ENCODE peak calls at places on chromosomes 6 and 20, in eight cellular contexts. O is A549, E is right lobe of liver, W is upper lobe of left lung, X is HepG2, U is HCT116, V is uterus, H is breast epithelium. Y is an unnamed sample.

GRCh38 chr20:5569021-5569420 is 181.2 kb upstream of the SHLD1 start:
- DNase-seq in O (peak), E (no peak), W (no peak), X (peak), U (peak), V (no peak), H (no peak), Y (peak)

GRCh38 chr6:3671382-3671781 is 80.1 kb downstream of the PXDC1 start:
- DNase-seq in O (no peak), E (no peak), W (no peak), X (no peak), U (no peak), V (no peak), H (no peak), Y (no peak)

GRCh38 chr6:11193434-11193833 is 39.0 kb downstream of the NEDD9 start:
- DNase-seq in O (no peak), E (no peak), W (no peak), X (no peak), U (no peak), V (no peak), H (no peak), Y (no peak)

GRCh38 chr6:105648276-105648675 is 245.4 kb upstream of the PREP start:
- DNase-seq in O (no peak), E (no peak), W (no peak), X (no peak), U (no peak), V (no peak), H (no peak), Y (no peak)

GRCh38 chr6:148146717-148147116 is 195.9 kb upstream of the SASH1 start:
- DNase-seq in O (no peak), E (no peak), W (no peak), X (no peak), U (peak), V (no peak), H (no peak), Y (no peak)

GRCh38 chr20:48605364-48606116 is 222.3 kb downstream of the PREX1 start:
- DNase-seq in O (no peak), E (peak), W (no peak), X (no peak), U (no peak), V (no peak), H (no peak), Y (no peak)

GRCh38 chr6:150720774-150721233 is 121.1 kb downstream of the PLEKHG1 start:
- DNase-seq in O (no peak), E (no peak), W (no peak), X (no peak), U (peak), V (no peak), H (no peak), Y (no peak)

GRCh38 chr6:113352029-113352801 is 504.9 kb upstream of the MARCKS start:
- DNase-seq in O (peak), E (no peak), W (no peak), X (peak), U (peak), V (no peak), H (no peak), Y (no peak)

GRCh38 chr20:48685300-48685699 is 142.5 kb downstream of the PREX1 start:
- DNase-seq in O (no peak), E (peak), W (no peak), X (no peak), U (no peak), V (no peak), H (no peak), Y (no peak)

GRCh38 chr20:48008850-48009535 is 223.7 kb upstream of the SULF2 start:
- DNase-seq in O (no peak), E (no peak), W (no peak), X (no peak), U (no peak), V (no peak), H (no peak), Y (no peak)

GRCh38 chr20:48682529-48683385 is 145.0 kb downstream of the PREX1 start:
- DNase-seq in O (no peak), E (peak), W (peak), X (peak), U (no peak), V (peak), H (peak), Y (peak)

GRCh38 chr6:152110878-152111820 is 303.7 kb downstream of the ESR1 start:
- DNase-seq in O (no peak), E (peak), W (no peak), X (no peak), U (no peak), V (peak), H (no peak), Y (no peak)

GRCh38 chr6:22221211-22221610 is 75.6 kb downstream of the PRL start:
- DNase-seq in O (no peak), E (no peak), W (no peak), X (no peak), U (no peak), V (no peak), H (no peak), Y (no peak)

GRCh38 chr20:53738039-53738944 is 144.7 kb upstream of the ZNF217 start:
- DNase-seq in O (peak), E (peak), W (peak), X (peak), U (no peak), V (peak), H (peak), Y (peak)

GRCh38 chr6:157386454-157386853 is 5.5 kb downstream of the ZDHHC14 start:
- DNase-seq in O (no peak), E (no peak), W (no peak), X (no peak), U (no peak), V (no peak), H (no peak), Y (peak)

GRCh38 chr6:55511124-55511820 is 67.7 kb downstream of the HMGCLL1 start:
- DNase-seq in O (no peak), E (no peak), W (no peak), X (no peak), U (no peak), V (no peak), H (no peak), Y (no peak)

GRCh38 chr6:73460044-73460443 is 1.5 kb upstream of the MTO1 start:
- DNase-seq in O (no peak), E (no peak), W (no peak), X (no peak), U (no peak), V (no peak), H (no peak), Y (peak)

GRCh38 chr6:73455865-73456629 is 4.0 kb upstream of the CGAS start:
- DNase-seq in O (peak), E (no peak), W (no peak), X (peak), U (no peak), V (no peak), H (no peak), Y (peak)

DNA sequence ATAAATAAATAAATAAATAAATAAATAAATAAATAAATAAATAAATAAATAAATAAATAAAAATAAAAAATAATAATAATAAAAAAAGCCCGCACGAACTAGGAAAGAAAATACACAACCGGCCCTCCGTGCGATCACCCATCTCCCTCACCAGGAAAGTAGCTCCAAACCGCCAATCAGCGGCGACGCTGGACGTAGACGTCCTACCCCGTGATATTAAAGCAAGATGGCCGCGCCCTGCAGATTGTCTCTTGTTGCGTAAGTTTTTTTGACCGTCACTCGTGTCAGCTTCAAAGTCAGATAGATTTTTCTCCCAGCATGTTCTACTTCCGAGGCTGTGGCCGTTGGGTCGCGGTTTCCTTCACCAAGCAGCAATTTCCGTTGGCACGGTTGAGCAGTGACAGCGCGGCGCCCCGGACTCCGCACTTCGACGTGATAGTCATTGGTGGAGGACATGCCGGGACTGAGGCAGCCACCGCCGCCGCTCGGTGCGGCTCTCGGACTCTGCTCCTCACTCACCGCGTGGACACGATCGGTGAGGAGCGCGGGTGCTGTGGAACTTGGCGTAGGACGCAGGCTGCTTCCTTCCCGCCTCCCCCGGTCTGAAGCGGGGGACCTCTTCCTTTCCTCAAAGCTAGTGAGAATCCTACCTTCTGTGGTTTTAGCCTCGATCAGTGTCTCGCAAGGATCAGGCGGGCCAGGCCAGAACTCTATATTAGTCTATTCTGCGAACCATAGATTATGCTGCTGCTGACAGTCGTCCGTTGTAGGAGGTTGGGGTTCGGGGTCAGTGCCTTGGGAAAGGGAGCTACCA is at the start of gene MTO1:
- DNase-seq in O (peak), E (peak), W (peak), X (peak), U (peak), V (peak), H (peak), Y (peak)
- TF ChIP-seq POLR2A in O (peak), E (peak), W (peak), X (peak), U (peak), V (peak), H (peak), Y (peak)

GRCh38 chr6:31270788-31271640 is 878 bp downstream of the HLA-C start:
- DNase-seq in O (peak), E (peak), W (peak), X (no peak), U (no peak), V (peak), H (no peak), Y (peak)

GRCh38 chr6:31272856-31273626 is 1.1 kb upstream of the HLA-C start:
- DNase-seq in O (no peak), E (no peak), W (peak), X (no peak), U (no peak), V (no peak), H (no peak), Y (no peak)

GRCh38 chr6:31272431-31272830 is 539 bp upstream of the HLA-C start:
- DNase-seq in O (no peak), E (no peak), W (peak), X (no peak), U (no peak), V (no peak), H (no peak), Y (no peak)

GRCh38 chr6:31267504-31268371 is 4.2 kb downstream of the HLA-C start:
- DNase-seq in O (no peak), E (no peak), W (no peak), X (no peak), U (no peak), V (no peak), H (no peak), Y (no peak)

DNA sequence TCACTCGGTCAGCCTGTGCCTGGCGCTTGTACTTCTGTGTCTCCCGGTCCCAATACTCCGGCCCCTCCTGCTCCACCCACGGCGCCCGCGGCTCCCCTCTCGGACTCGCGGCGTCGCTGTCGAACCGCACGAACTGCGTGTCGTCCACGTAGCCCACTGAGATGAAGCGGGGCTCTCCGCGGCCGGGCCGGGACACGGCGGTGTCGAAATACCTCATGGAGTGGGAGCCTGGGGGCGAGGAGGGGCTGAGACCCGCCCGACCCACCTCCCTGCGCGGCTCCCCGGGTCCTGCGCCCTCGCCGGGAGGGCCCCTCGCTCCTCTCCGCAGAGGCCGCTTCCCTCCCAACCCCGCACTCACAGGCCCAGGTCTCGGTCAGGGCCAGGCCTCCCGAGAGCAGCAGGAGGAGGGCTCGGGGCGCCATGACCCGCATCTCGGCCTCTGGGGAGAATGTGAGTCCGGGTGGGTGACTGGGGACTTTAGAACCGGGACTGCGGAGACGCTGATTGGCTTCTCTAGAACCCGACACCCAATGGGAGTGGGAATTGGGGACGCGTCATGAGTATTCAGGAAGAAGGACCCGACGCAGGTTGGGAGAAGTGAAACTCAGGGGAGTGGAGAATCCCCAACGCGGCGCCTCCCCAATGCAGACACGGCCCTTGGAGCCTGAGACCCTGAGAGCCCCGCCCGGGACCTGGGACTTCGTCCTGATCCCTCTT is at the start of gene HLA-C:
- DNase-seq in O (peak), E (peak), W (peak), X (peak), U (peak), V (peak), H (peak), Y (peak)
- TF ChIP-seq POLR2A in O (no peak), E (peak), W (peak), X (peak), U (peak), V (peak), H (peak), Y (peak)

GRCh38 chr6:43865947-43866346 is 95.9 kb downstream of the VEGFA start:
- DNase-seq in O (no peak), E (no peak), W (no peak), X (no peak), U (no peak), V (peak), H (no peak), Y (no peak)
- TF ChIP-seq POLR2A in O (no peak), E (no peak), W (no peak), X (no peak), U (no peak), V (no peak), H (no peak), Y (no peak)

GRCh38 chr6:108966855-108967755 is 118.9 kb downstream of the ARMC2 start:
- DNase-seq in O (no peak), E (no peak), W (peak), X (peak), U (peak), V (no peak), H (peak), Y (no peak)
- TF ChIP-seq POLR2A in O (no peak), E (no peak), W (peak), X (no peak), U (no peak), V (no peak), H (no peak), Y (no peak)

GRCh38 chr20:25588491-25588890 is 3.2 kb upstream of the NINL start:
- DNase-seq in O (no peak), E (no peak), W (no peak), X (no peak), U (no peak), V (no peak), H (no peak), Y (no peak)
- TF ChIP-seq POLR2A in O (no peak), E (no peak), W (no peak), X (no peak), U (no peak), V (no peak), H (no peak), Y (no peak)

GRCh38 chr6:13273202-13273930 is 55.0 kb downstream of the TBC1D7 start:
- DNase-seq in O (no peak), E (no peak), W (no peak), X (no peak), U (no peak), V (no peak), H (no peak), Y (peak)

GRCh38 chr6:13274707-13275434 is 53.5 kb downstream of the TBC1D7 start:
- DNase-seq in O (no peak), E (no peak), W (no peak), X (no peak), U (no peak), V (no peak), H (no peak), Y (no peak)

GRCh38 chr6:13272131-13273046 is 55.9 kb downstream of the TBC1D7 start:
- DNase-seq in O (no peak), E (peak), W (peak), X (no peak), U (no peak), V (no peak), H (peak), Y (peak)

GRCh38 chr6:13275435-13275989 is 52.8 kb downstream of the TBC1D7 start:
- DNase-seq in O (no peak), E (no peak), W (no peak), X (no peak), U (no peak), V (no peak), H (no peak), Y (no peak)

GRCh38 chr6:13273931-13274706 is 54.2 kb downstream of the TBC1D7 start:
- DNase-seq in O (no peak), E (peak), W (peak), X (no peak), U (no peak), V (no peak), H (no peak), Y (peak)
- TF ChIP-seq POLR2A in O (no peak), E (no peak), W (peak), X (no peak), U (no peak), V (no peak), H (no peak), Y (peak)

GRCh38 chr6:43624786-43625288 is 4.2 kb downstream of the GTPBP2 start:
- DNase-seq in O (no peak), E (no peak), W (no peak), X (no peak), U (no peak), V (no peak), H (no peak), Y (no peak)

GRCh38 chr6:43623880-43624785 is 4.9 kb downstream of the GTPBP2 start:
- DNase-seq in O (no peak), E (no peak), W (no peak), X (no peak), U (no peak), V (peak), H (no peak), Y (no peak)

GRCh38 chr6:43621836-43622180 is 7.3 kb downstream of the GTPBP2 start:
- DNase-seq in O (no peak), E (no peak), W (no peak), X (no peak), U (no peak), V (no peak), H (no peak), Y (no peak)

GRCh38 chr6:43622541-43622940 is 6.5 kb downstream of the GTPBP2 start:
- DNase-seq in O (no peak), E (no peak), W (no peak), X (no peak), U (no peak), V (no peak), H (no peak), Y (no peak)

GRCh38 chr6:43621078-43621835 is 7.8 kb downstream of the GTPBP2 start:
- DNase-seq in O (no peak), E (no peak), W (no peak), X (no peak), U (no peak), V (no peak), H (peak), Y (no peak)
- TF ChIP-seq POLR2A in O (no peak), E (no peak), W (no peak), X (peak), U (no peak), V (no peak), H (no peak), Y (no peak)

Y was measured in erythroblast.